ENCODE peak calls at places on chromosomes 6 and 20, in four cellular contexts. V, E, F and W are unnamed samples.

GRCh38 chr6:36079596-36079995 is 50.7 kb upstream of the MAPK13 start:
- DNase-seq in V (no peak), E (no peak), F (no peak), W (no peak)

GRCh38 chr20:12597491-12597890 is 411.3 kb upstream of the SPTLC3 start:
- DNase-seq in E (no peak), F (no peak), V (no peak), W (no peak)

GRCh38 chr6:25193865-25194679 is 85.1 kb upstream of the CARMIL1 start:
- DNase-seq in V (no peak), F (no peak), E (no peak), W (no peak)

GRCh38 chr6:147506704-147507114 is 1.8 kb upstream of the SAMD5 start:
- DNase-seq in F (peak), V (peak), E (no peak), W (peak)

GRCh38 chr6:138289739-138290138 is 71.4 kb upstream of the PBOV1 start:
- DNase-seq in E (no peak), F (no peak), V (peak), W (peak)

GRCh38 chr20:34403063-34403827 is 40.2 kb downstream of the ITCH start:
- DNase-seq in F (no peak), E (no peak), V (peak), W (no peak)

GRCh38 chr6:70547313-70547712 is 19.4 kb upstream of the SDHAF4 start:
- DNase-seq in F (peak), E (no peak), V (no peak), W (no peak)

GRCh38 chr6:136084403-136084802 is 165.7 kb downstream of the MTFR2 start:
- DNase-seq in V (no peak), F (no peak), E (no peak), W (no peak)

GRCh38 chr20:37389241-37389747 is 43.4 kb downstream of the SRC start:
- DNase-seq in F (no peak), E (no peak), V (no peak), W (no peak)

GRCh38 chr6:103002282-103002681 is 1608.8 kb downstream of the GRIK2 start:
- DNase-seq in F (no peak), V (no peak), E (no peak), W (no peak)

GRCh38 chr20:33719989-33720709 is at the start of gene PXMP4:
- DNase-seq in V (no peak), E (peak), F (peak), W (peak)

GRCh38 chr6:109918227-109918626 is 59.9 kb upstream of the GPR6 start:
- DNase-seq in V (no peak), F (no peak), E (no peak), W (no peak)

GRCh38 chr20:55668659-55669058 is 336.7 kb downstream of the CBLN4 start:
- DNase-seq in F (no peak), V (no peak), E (no peak), W (no peak)

GRCh38 chr20:51918561-51918960 is 116.2 kb upstream of the SALL4 start:
- DNase-seq in F (no peak), E (no peak), V (no peak), W (no peak)

GRCh38 chr6:144265061-144265357 is 20.1 kb upstream of the UTRN start:
- DNase-seq in E (no peak), F (peak), V (peak), W (no peak)

GRCh38 chr6:43771858-43772570 is 2.0 kb downstream of the VEGFA start:
- DNase-seq in E (no peak), V (peak), F (peak), W (peak)

GRCh38 chr6:28597924-28598323 is 72.2 kb downstream of the GPX5 start:
- DNase-seq in V (peak), E (no peak), F (no peak), W (no peak)

GRCh38 chr20:9515211-9515580 is 806 bp downstream of the LAMP5 start:
- DNase-seq in E (no peak), V (no peak), F (no peak), W (no peak)

GRCh38 chr6:21856096-21856825 is 262.7 kb downstream of the SOX4 start:
- DNase-seq in F (peak), V (no peak), E (no peak), W (no peak)

GRCh38 chr6:4155848-4156466 is 20.6 kb upstream of the ECI2 start:
- DNase-seq in V (peak), F (peak), E (no peak), W (peak)

GRCh38 chr6:158041370-158041769 is 59.7 kb downstream of the SYNJ2 start:
- DNase-seq in E (no peak), F (peak), V (no peak), W (no peak)

GRCh38 chr6:130282234-130282995 is 59.7 kb upstream of the SAMD3 start:
- DNase-seq in V (peak), F (peak), E (no peak), W (peak)

GRCh38 chr6:1581120-1581991 is 28.4 kb upstream of the FOXC1 start:
- DNase-seq in V (no peak), F (no peak), E (no peak), W (no peak)

GRCh38 chr6:42599558-42599957 is 35.7 kb downstream of the UBR2 start:
- DNase-seq in F (no peak), E (no peak), V (no peak), W (no peak)

GRCh38 chr6:99297415-99297814 is 52.1 kb downstream of the FAXC start:
- DNase-seq in E (no peak), F (no peak), V (no peak), W (no peak)

GRCh38 chr6:52284131-52284459 is 447 bp downstream of the MCM3 start:
- DNase-seq in E (no peak), F (no peak), V (peak), W (peak)

GRCh38 chr20:32807706-32808105 is 12.0 kb upstream of the MAPRE1 start:
- DNase-seq in V (no peak), E (no peak), F (no peak), W (no peak)

GRCh38 chr6:84415517-84415916 is 188.1 kb upstream of the CEP162 start:
- DNase-seq in F (no peak), E (no peak), V (no peak), W (no peak)

GRCh38 chr20:10596726-10597125 is 77.1 kb downstream of the JAG1 start:
- DNase-seq in F (peak), V (peak), E (no peak), W (no peak)
- TF ChIP-seq POLR2AphosphoS5 in F (no peak), V (no peak), E (no peak), W (no peak)

GRCh38 chr6:54878705-54879104 is 32.1 kb downstream of the FAM83B start:
- DNase-seq in E (no peak), V (peak), F (no peak), W (no peak)
- TF ChIP-seq MYC in E (no peak), V (no peak), F (no peak), W (no peak)

DNA sequence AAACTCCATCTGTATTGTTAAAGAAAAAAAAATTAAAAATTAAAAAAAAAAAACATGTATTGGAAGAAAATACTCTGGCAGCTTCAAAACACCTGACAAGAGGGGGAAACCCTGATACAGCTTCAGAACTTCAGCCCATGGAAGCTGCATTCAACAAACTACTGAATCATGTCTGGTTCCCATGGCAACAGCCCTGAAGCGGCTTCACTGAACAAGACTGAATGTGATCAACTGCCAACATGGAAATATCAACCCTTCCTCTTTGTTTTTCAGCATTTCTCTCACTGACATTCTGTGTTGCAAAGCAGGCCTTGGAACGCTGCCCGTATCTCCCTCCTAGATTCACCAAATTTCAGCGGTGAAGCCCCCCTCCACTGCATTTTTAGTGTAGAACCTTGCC is 91.3 kb upstream of the SHLD1 start:
- DNase-seq in V (peak), F (peak), E (no peak), W (no peak)
- TF ChIP-seq POLR2AphosphoS5 in V (no peak), F (no peak), E (no peak), W (no peak)

DNA sequence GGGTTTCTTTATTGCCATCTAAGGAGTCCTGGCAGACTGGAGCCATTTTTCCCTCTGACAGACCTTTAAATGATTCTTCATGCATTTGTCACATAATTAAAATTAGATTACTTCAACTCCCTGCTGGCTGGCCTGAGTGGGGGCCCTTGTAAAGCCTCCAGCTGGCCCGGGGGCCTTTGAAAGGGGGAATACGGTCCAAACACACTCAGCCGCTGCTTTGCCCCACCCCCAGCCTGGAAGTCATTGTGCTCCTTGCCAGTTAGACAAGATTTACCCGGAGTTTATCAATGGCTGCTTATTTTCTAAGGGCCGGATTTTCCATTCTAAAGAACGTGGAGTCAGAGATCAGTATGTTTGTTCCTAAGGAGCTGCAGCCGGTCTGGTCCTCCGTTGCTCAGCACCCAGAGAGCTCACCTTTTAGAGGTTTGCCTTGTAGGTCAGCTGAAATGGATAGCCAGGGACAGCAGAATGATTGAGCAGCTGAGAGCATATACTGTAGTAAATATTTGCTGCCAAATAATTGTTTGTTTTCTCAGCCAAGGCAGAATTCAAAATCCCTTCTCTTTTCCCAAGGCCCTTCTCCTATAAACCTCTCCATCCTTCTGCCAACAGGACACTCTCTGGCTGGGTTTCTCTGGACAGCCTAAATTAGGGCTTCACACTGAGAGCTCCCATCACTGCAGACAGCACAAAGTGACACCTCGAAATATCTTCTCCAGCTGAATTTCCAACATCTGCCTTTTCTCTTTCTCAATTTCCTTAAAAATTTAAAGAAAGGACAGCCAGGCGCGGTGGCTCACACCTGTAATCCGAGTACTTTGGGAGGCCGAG is 68.4 kb upstream of the RBM24 start:
- DNase-seq in V (no peak), F (no peak), E (no peak), W (no peak)
- TF ChIP-seq MYC in V (no peak), F (no peak), E (no peak), W (no peak)

DNA sequence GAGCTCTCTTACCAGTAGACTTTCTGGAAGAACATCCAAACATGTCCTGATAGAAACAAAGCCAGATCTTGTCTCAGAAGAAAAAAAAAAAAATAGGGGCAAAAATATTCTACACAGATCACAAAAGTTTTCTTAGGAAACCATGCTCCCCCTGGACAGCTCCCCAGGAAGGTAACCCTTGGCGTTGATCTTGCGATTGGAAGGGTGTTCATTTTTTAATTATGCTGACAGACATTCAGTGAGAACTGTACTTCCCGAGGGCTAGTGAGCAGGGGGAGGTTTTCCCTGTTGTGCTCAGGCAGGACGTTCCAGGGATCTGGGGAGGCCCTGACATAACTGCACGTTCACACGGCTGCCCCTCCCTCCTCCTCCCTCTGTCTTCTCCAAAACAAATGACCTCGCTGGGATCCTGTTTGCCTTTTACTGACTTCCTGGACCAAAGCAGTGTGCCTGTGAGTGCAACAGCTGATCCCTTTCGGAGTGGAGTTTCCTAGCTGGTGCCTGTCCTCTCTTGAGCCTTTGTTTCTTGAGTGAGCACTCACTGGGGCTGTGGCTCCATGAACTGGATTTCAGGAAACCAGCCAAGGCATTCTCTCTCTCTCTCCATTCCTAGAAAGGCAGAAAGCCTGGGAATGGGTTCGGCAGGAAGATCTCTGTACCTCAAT is 46.7 kb downstream of the MARCKS start:
- DNase-seq in E (no peak), V (peak), F (peak), W (no peak)
- TF ChIP-seq POLR2AphosphoS5 in E (no peak), V (no peak), F (no peak), W (no peak)

DNA sequence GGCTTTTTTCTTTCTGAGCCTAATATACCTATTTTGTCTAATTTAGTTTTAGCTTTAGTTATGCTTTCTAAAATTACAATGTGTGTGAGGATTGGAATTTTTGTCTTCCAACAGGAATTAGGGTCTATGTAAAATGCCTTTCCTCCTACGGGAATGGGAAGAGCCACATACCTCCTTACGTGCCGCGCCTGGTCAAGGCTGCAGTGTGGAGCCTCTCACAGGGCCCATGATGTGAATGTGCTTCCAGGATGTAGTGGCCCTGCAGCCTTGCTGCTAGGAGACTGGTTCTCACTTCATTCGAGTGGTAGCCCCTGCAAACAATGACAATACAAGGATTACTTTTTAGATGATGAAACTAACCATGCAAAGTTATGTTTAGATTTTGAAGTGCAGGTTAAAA is 110.2 kb downstream of the SOBP start:
- DNase-seq in E (no peak), V (no peak), F (no peak), W (no peak)
- TF ChIP-seq MYC in E (no peak), V (no peak), F (no peak), W (no peak)

GRCh38 chr6:27582928-27583725 is 110.2 kb upstream of the ZNF184 start:
- DNase-seq in V (peak), F (peak), E (no peak), W (peak)
- TF ChIP-seq POLR2AphosphoS5 in V (no peak), F (no peak), E (no peak), W (no peak)

GRCh38 chr6:14142816-14143215 is 25.2 kb downstream of the CD83 start:
- DNase-seq in F (no peak), V (no peak), E (no peak), W (no peak)
- TF ChIP-seq MYC in F (no peak), V (no peak), E (no peak), W (no peak)